ENCODE peak calls at places on chromosomes 1 and 21, in eight cellular contexts. S is ovary, P is prostate gland, U is gastrocnemius medialis, N is sigmoid colon, I is vagina, O is stomach, A is spleen. Q is an unnamed sample.

GRCh38 chr1:7388488-7389185 is 382.5 kb upstream of the VAMP3 start:
- DNase-seq in U (no peak), S (peak), I (peak), N (peak), P (no peak), A (peak), O (peak), Q (peak)

GRCh38 chr1:94048413-94049164 is 72.4 kb downstream of the ABCA4 start:
- DNase-seq in O (no peak), P (no peak), U (no peak), I (no peak), A (no peak), N (no peak), S (no peak), Q (no peak)

GRCh38 chr1:207463021-207463420 is 8.9 kb downstream of the CR2 start:
- DNase-seq in A (no peak), U (no peak), S (no peak), I (no peak), N (no peak), P (no peak), O (no peak), Q (no peak)

GRCh38 chr1:168709896-168710305 is 19.1 kb downstream of the DPT start:
- DNase-seq in I (no peak), U (no peak), N (no peak), O (no peak), A (no peak), P (no peak), S (no peak), Q (no peak)

GRCh38 chr1:230972855-230973271 is 5.8 kb downstream of the TTC13 start:
- DNase-seq in O (no peak), P (no peak), I (no peak), A (no peak), N (no peak), U (no peak), S (no peak), Q (no peak)

GRCh38 chr1:39110325-39110851 is 84.2 kb downstream of the NDUFS5 start:
- DNase-seq in A (no peak), P (no peak), S (peak), I (no peak), O (no peak), U (no peak), N (no peak), Q (no peak)

GRCh38 chr1:180003026-180003695 is 48.6 kb downstream of the CEP350 start:
- DNase-seq in U (no peak), S (no peak), N (no peak), P (no peak), I (no peak), O (no peak), A (no peak), Q (no peak)

GRCh38 chr1:45543599-45544417 is 6.8 kb upstream of the AKR1A1 start:
- DNase-seq in P (no peak), N (peak), O (peak), A (peak), I (no peak), U (peak), S (peak), Q (peak)

GRCh38 chr1:108668777-108669176 is 7.9 kb upstream of the HENMT1 start:
- DNase-seq in N (no peak), O (no peak), I (no peak), A (no peak), S (no peak), U (no peak), P (no peak), Q (no peak)

GRCh38 chr1:29395724-29396437 is 159.6 kb downstream of the PTPRU start:
- DNase-seq in I (peak), O (no peak), U (no peak), A (no peak), N (no peak), S (no peak), P (no peak), Q (no peak)

GRCh38 chr1:209870151-209870831 is 42.5 kb downstream of the UTP25 start:
- DNase-seq in S (no peak), A (no peak), U (no peak), P (no peak), N (no peak), I (no peak), O (no peak), Q (no peak)

GRCh38 chr1:60227581-60228252 is 154.1 kb upstream of the C1orf87 start:
- DNase-seq in S (no peak), N (no peak), U (no peak), P (no peak), O (no peak), A (no peak), I (no peak), Q (no peak)

GRCh38 chr21:30232011-30232410 is 16.1 kb upstream of the CLDN8 start:
- DNase-seq in N (no peak), I (no peak), O (no peak), U (no peak), S (no peak), A (no peak), P (no peak), Q (no peak)

GRCh38 chr21:41957991-41958766 is 4.4 kb upstream of the C2CD2 start:
- DNase-seq in I (no peak), P (no peak), S (peak), O (peak), A (no peak), U (peak), N (peak), Q (peak)

GRCh38 chr1:240350910-240351331 is 259.2 kb downstream of the FMN2 start:
- DNase-seq in A (no peak), U (no peak), P (no peak), S (no peak), O (no peak), I (no peak), N (no peak), Q (no peak)

GRCh38 chr1:187051618-187052232 is 223.0 kb downstream of the PLA2G4A start:
- DNase-seq in P (no peak), I (no peak), O (no peak), N (no peak), U (no peak), S (no peak), A (no peak), Q (no peak)

GRCh38 chr1:30132602-30133271 is 590.6 kb downstream of the MATN1 start:
- DNase-seq in P (no peak), U (no peak), N (no peak), O (no peak), I (no peak), A (no peak), S (no peak), Q (no peak)

GRCh38 chr1:89100366-89100765 is 25.5 kb downstream of the GBP2 start:
- DNase-seq in N (no peak), A (no peak), O (no peak), S (no peak), U (no peak), I (no peak), P (no peak), Q (no peak)

DNA sequence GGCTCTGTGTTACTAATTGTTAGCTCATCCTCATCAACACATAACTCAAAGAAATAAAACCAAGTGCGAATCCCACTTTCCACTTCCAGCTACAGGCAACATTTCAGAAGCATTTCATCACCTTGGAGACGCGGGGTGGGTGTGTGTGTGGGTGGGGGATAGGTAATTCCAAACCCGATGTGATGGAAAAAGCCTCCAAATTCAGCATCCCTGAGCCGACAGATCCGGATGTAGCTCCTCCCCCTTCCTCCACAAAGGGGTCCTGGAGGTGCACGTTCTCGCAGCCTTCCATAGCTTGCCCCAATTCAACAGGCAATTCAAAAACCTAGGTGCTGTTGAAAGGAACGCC is 486 bp downstream of the HSPA13 start:
- DNase-seq in N (no peak), A (no peak), U (no peak), P (no peak), I (no peak), O (no peak), S (no peak), Q (no peak)
- TF ChIP-seq POLR2A in N (no peak), A (no peak), U (no peak), P (no peak), I (no peak), O (no peak), S (no peak), Q (no peak)

GRCh38 chr1:201653238-201653637 is 114.3 kb downstream of the NAV1 start:
- DNase-seq in I (no peak), U (no peak), S (no peak), N (no peak), A (no peak), P (no peak), O (no peak), Q (no peak)

GRCh38 chr1:201655910-201656669 is 117.2 kb downstream of the NAV1 start:
- DNase-seq in A (no peak), O (no peak), I (no peak), S (no peak), U (no peak), N (no peak), P (no peak), Q (no peak)

GRCh38 chr1:201652180-201652579 is 113.3 kb downstream of the NAV1 start:
- DNase-seq in S (no peak), O (no peak), N (no peak), U (no peak), P (no peak), I (no peak), A (no peak), Q (no peak)

GRCh38 chr1:201655243-201655642 is 116.3 kb downstream of the NAV1 start:
- DNase-seq in N (peak), U (no peak), O (no peak), S (no peak), I (no peak), P (no peak), A (no peak), Q (no peak)

GRCh38 chr1:201653883-201654282 is 115.0 kb downstream of the NAV1 start:
- DNase-seq in S (no peak), N (no peak), A (no peak), U (no peak), I (no peak), O (no peak), P (no peak), Q (no peak)
- H3K27ac ChIP-seq in S (no peak), N (no peak), A (no peak), U (no peak), I (no peak), O (no peak), P (no peak), Q (no peak)

DNA sequence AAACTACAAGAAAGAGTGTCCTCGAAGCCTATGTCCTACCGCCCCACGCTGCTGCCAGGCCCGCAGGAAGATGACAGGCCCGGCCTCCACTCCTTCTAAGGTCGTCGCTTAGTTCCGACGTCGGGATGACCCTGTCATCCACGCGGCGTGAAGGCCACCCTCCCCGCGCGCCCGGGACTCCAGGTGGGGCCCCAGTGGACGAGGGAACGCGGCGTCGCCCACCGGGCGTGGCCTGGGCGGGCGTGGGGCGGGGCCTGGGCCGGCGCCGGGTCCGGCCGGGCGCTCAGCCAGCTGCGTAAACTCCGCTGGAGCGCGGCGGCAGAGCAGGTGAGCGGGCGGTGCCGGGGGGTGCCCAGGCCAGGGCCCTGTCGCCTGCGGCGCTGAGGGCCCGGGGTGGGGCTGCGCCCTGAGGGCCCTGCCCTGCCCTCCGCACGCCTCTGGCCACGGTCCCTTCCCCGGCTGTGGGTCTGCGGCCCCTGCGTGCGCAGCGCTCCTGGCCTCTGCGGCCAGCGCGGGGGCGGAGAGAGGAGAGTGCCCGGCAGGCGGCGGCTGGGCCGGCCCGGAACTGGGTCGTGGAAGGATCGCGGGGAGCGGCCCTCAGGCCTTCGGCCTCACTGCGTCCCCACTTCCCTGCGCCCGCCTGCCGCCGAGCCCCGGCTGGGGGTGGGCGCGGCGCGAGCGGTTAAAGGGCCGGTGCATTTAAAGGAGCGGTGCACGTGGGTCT is at the start of gene PSEN2:
- DNase-seq in S (peak), I (peak), U (peak), O (peak), P (peak), N (peak), A (peak), Q (peak)
- TF ChIP-seq POLR2A in S (peak), I (no peak), U (peak), O (no peak), P (peak), N (no peak), A (no peak), Q (peak)

DNA sequence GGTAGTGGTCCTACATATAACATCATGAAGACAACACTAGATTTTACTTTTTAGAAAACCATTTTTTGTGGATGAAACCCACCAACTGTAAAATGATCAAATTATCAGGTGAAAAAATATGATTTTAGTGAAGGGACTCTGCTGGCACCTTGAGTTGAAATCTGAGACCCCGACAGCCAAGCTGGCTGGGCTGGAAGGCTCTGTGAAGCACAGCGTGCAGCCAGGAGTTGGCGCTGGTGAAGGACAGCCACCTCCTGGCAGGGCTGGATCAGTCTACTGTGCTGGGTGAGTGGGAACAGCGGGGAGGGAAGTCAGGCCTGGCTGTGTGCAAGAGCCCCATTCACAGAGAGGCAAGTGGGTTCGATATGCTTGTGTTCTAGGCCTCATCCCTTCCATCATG is 47.9 kb downstream of the DDAH1 start:
- DNase-seq in U (no peak), S (no peak), O (no peak), P (no peak), I (no peak), N (no peak), A (no peak), Q (no peak)
- H3K27ac ChIP-seq in U (peak), S (no peak), O (no peak), P (no peak), I (no peak), N (no peak), A (no peak), Q (no peak)

GRCh38 chr1:183385746-183386145 is 32.4 kb downstream of the NMNAT2 start:
- DNase-seq in N (no peak), U (no peak), P (no peak), S (no peak), I (no peak), A (no peak), O (no peak), Q (no peak)
- TF ChIP-seq POLR2A in N (no peak), U (no peak), P (no peak), S (no peak), I (no peak), A (no peak), O (no peak), Q (no peak)

GRCh38 chr1:10834770-10835412 is 38.4 kb upstream of the CASZ1 start:
- DNase-seq in U (no peak), P (no peak), N (no peak), I (no peak), S (no peak), A (no peak), O (no peak), Q (no peak)

GRCh38 chr1:10838541-10838940 is 42.1 kb upstream of the CASZ1 start:
- DNase-seq in O (no peak), N (no peak), I (no peak), A (no peak), P (no peak), U (no peak), S (no peak), Q (peak)

GRCh38 chr1:10836726-10837125 is 40.3 kb upstream of the CASZ1 start:
- DNase-seq in S (no peak), A (no peak), O (no peak), P (no peak), I (no peak), U (no peak), N (no peak), Q (no peak)

GRCh38 chr1:10833630-10834557 is 37.4 kb upstream of the CASZ1 start:
- DNase-seq in N (no peak), S (no peak), O (no peak), I (no peak), A (no peak), P (no peak), U (no peak), Q (no peak)

DNA sequence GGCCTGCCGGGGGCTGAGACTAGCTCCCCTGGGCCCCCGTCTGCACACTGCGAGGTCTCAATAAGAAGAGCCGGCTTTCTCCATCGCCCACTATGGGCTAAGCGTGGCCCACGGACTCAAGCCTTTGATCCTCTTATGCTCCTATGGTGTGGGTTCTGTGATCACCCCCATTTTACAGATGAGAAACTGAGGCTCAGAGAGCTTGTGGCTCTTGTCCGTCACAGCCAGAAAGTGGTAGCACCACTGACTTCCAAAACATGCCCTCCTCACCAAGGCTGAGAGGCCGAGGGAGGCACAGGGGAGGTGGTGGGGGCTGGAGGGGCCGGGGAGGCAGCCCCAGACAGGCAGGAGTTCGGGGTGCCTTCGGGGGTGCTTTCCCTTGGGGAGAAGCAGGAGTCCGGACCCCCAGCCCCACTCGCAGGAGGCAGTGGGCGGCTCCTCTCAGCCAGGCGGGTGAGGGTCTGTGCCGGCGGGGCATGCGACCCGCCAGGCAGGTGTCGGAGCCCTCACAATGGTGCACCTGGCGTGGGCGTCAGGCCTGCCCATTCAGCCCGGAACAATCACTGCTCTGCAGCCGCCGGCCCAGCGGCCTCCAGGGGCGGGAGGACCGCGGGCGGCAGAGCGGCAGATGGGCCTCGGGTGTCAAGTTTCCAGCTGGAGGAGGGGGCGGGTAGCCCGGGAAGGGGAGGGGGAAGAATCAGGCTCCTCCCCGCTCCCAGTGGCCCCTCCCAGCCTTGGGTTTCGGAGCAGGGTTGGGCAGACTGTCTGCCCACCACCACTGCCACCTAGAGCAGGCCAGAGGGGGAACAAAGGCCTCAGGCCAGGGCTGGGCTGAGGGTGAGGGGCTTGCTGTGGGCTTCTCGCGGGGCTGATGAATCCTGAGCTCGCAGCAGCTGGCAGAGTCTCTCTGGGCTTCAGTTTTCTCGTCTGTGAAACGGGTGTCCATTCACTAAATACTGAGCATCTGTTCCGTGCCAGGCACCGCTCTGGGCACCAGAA is 39.3 kb upstream of the CASZ1 start:
- DNase-seq in I (no peak), N (no peak), U (no peak), A (no peak), S (no peak), O (peak), P (peak), Q (peak)
- H3K27ac ChIP-seq in I (no peak), N (no peak), U (no peak), A (no peak), S (no peak), O (no peak), P (no peak), Q (no peak)

GRCh38 chr1:3327389-3327702 is 127.1 kb upstream of the ARHGEF16 start:
- DNase-seq in P (no peak), N (no peak), U (no peak), S (no peak), I (no peak), A (no peak), O (no peak), Q (no peak)
- TF ChIP-seq POLR2A in P (no peak), N (no peak), U (no peak), S (no peak), I (no peak), A (no peak), O (no peak), Q (no peak)

Q was measured in heart left ventricle.